ENCODE peak calls at places on chromosomes 6 and 20, in five cellular contexts. T, Q, H, G and R are unnamed samples.

GRCh38 chr6:65259080-65259479 is 447.9 kb downstream of the EYS start:
- DNase-seq in H (no peak), G (no peak), Q (peak), T (no peak), R (no peak)

GRCh38 chr6:62819640-62820039 is 391.6 kb upstream of the FKBP1C start:
- DNase-seq in Q (no peak), H (no peak), T (no peak), G (no peak), R (no peak)

GRCh38 chr20:258963-259362 is 1.4 kb downstream of the DEFB132 start:
- DNase-seq in G (no peak), H (no peak), Q (peak), T (no peak), R (no peak)

GRCh38 chr20:11852801-11853200 is 64.9 kb upstream of the BTBD3 start:
- DNase-seq in G (no peak), H (no peak), T (no peak), Q (peak), R (no peak)

GRCh38 chr6:27592107-27592480 is 119.2 kb upstream of the ZNF184 start:
- DNase-seq in G (no peak), H (no peak), Q (peak), T (no peak), R (no peak)

GRCh38 chr6:80767808-80768207 is 661.3 kb downstream of the BCKDHB start:
- DNase-seq in H (peak), Q (peak), G (no peak), T (no peak), R (no peak)

GRCh38 chr6:84309336-84309735 is 81.9 kb upstream of the CEP162 start:
- DNase-seq in G (no peak), T (no peak), H (no peak), Q (no peak), R (no peak)

GRCh38 chr6:39561536-39562266 is 163.5 kb downstream of the KIF6 start:
- DNase-seq in G (peak), T (no peak), H (no peak), Q (no peak), R (no peak)

GRCh38 chr20:37314099-37314498 is 24.6 kb downstream of the MANBAL start:
- DNase-seq in H (no peak), G (no peak), T (no peak), Q (no peak), R (no peak)

GRCh38 chr6:113065606-113066005 is 718.5 kb downstream of the RFPL4B start:
- DNase-seq in G (no peak), Q (no peak), T (no peak), H (no peak), R (no peak)

GRCh38 chr6:131027326-131027725 is 35.7 kb downstream of the EPB41L2 start:
- DNase-seq in Q (no peak), G (no peak), T (no peak), H (no peak), R (no peak)

GRCh38 chr20:45817652-45818194 is 5.3 kb downstream of the UBE2C start:
- DNase-seq in G (peak), H (no peak), T (no peak), Q (peak), R (no peak)

GRCh38 chr20:61744691-61745396 is 320.8 kb downstream of the TAF4 start:
- DNase-seq in H (no peak), T (no peak), G (no peak), Q (no peak), R (no peak)

GRCh38 chr6:167689751-167690150 is 137.0 kb upstream of the AFDN start:
- DNase-seq in Q (no peak), T (no peak), G (no peak), H (no peak), R (no peak)

GRCh38 chr20:40980828-40981310 is 47.8 kb upstream of the TOP1 start:
- DNase-seq in Q (no peak), T (no peak), G (no peak), H (no peak), R (no peak)

GRCh38 chr20:44154521-44155001 is 32.4 kb downstream of the JPH2 start:
- DNase-seq in H (no peak), Q (no peak), G (no peak), T (no peak), R (no peak)

GRCh38 chr6:5623769-5624168 is 362.5 kb downstream of the FARS2 start:
- DNase-seq in H (no peak), G (no peak), Q (no peak), T (no peak), R (no peak)

GRCh38 chr6:48061630-48062029 is 49.4 kb downstream of the PTCHD4 start:
- DNase-seq in T (no peak), Q (no peak), H (no peak), G (no peak), R (no peak)

GRCh38 chr6:107786179-107786578 is 37.9 kb downstream of the SCML4 start:
- DNase-seq in Q (no peak), H (no peak), G (no peak), T (no peak), R (no peak)

GRCh38 chr20:2179233-2179580 is 77.6 kb downstream of the STK35 start:
- DNase-seq in G (no peak), Q (no peak), H (no peak), T (no peak), R (no peak)

GRCh38 chr20:41058007-41058673 is 29.5 kb downstream of the TOP1 start:
- DNase-seq in H (no peak), T (no peak), Q (no peak), G (peak), R (no peak)